ENCODE peak calls at places on chromosomes 6 and 20, in four cellular contexts. Q is K562, T is SK-N-SH, O is H1. C is an unnamed sample.

GRCh38 chr6:148295261-148295887 is 47.3 kb upstream of the SASH1 start:
- DNase-seq in Q (no peak), T (no peak), O (no peak), C (no peak)

GRCh38 chr6:154277578-154278128 is 79.0 kb downstream of the IPCEF1 start:
- DNase-seq in T (no peak), Q (no peak), O (no peak), C (no peak)

GRCh38 chr20:1968958-1969357 is 24.9 kb downstream of the PDYN start:
- DNase-seq in O (no peak), T (no peak), Q (no peak), C (no peak)

GRCh38 chr20:41786158-41786557 is 168.0 kb upstream of the CHD6 start:
- DNase-seq in O (no peak), T (no peak), Q (no peak), C (no peak)

GRCh38 chr20:43765933-43766332 is 39.1 kb upstream of the GTSF1L start:
- DNase-seq in Q (no peak), O (no peak), T (no peak), C (no peak)

GRCh38 chr6:106439459-106439858 is 78.9 kb downstream of the CRYBG1 start:
- DNase-seq in O (no peak), Q (no peak), T (no peak), C (no peak)

GRCh38 chr6:161459008-161459407 is 185.1 kb upstream of the AGPAT4 start:
- DNase-seq in Q (no peak), T (no peak), O (no peak), C (no peak)

GRCh38 chr6:154156135-154156948 is 117.3 kb downstream of the OPRM1 start:
- DNase-seq in O (peak; percentile 48), Q (peak; percentile 21), T (peak; percentile 25), C (peak; percentile 50)

GRCh38 chr6:92700411-92700810 is 718.9 kb downstream of the EPHA7 start:
- DNase-seq in Q (no peak), O (no peak), T (no peak), C (no peak)

GRCh38 chr6:121851056-121851455 is 415.6 kb downstream of the GJA1 start:
- DNase-seq in Q (no peak), T (no peak), O (no peak), C (peak; percentile 45)

GRCh38 chr20:51425347-51426106 is 117.0 kb downstream of the NFATC2 start:
- DNase-seq in T (no peak), Q (no peak), O (no peak), C (no peak)

GRCh38 chr6:40885139-40885774 is 153.8 kb downstream of the UNC5CL start:
- DNase-seq in Q (no peak), O (no peak), T (no peak), C (no peak)

GRCh38 chr6:140979642-140980091 is 1153.1 kb upstream of the GJE1 start:
- DNase-seq in T (no peak), Q (no peak), O (no peak), C (no peak)

GRCh38 chr6:169714178-169714577 is 10.1 kb downstream of the PHF10 start:
- DNase-seq in O (no peak), T (no peak), Q (no peak), C (no peak)

GRCh38 chr6:46014511-46015118 is 1.0 kb downstream of the CLIC5 start:
- DNase-seq in O (peak; percentile 52), T (no peak), Q (no peak), C (peak; percentile 50)
- TF ChIP-seq TEAD4 in O (no peak), T (no peak), Q (no peak), C (no peak)

GRCh38 chr20:9185511-9185910 is 116.6 kb downstream of the PLCB4 start:
- DNase-seq in Q (no peak), O (no peak), T (no peak), C (no peak)
- TF ChIP-seq TEAD4 in Q (no peak), O (no peak), T (no peak), C (no peak)

GRCh38 chr6:25392372-25392771 is 113.2 kb downstream of the CARMIL1 start:
- DNase-seq in Q (no peak), T (no peak), O (no peak), C (no peak)
- TF ChIP-seq TEAD4 in Q (no peak), T (no peak), O (no peak), C (no peak)

DNA sequence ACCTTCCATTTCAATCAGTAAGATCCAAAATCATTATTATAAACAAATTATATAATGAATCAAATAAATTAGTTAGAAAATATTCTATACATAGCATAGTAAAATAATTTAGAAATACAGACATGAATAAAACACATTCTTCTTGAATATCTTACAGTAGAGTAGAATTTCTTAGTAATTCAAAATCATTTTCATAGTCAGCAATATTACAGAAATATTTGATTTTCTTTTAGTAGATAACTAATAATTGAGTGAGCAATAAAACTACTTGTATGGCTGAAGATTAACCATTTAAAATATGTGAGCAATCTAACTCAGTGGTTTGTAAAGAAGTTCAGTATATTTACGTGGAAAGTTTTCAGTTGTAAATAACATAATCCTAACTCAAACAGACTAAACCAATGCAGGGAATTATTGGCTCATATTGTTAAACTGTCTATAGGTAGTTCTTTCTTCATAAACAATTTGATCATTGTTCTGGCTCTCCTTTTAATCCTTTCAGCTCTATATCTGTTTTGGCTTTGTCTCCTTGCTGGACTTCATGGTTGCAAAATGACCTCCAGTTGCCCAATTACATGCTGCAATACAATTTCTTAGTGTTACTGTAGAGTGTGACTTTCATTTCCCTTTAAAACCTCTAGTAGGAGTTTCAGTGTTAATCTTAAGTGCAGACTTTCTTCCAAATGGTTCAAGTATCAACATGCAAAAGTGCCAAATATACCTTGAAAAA is 307.5 kb downstream of the EYS start:
- DNase-seq in O (no peak), T (no peak), Q (no peak), C (no peak)
- TF ChIP-seq TEAD4 in O (no peak), T (no peak), Q (no peak), C (no peak)

DNA sequence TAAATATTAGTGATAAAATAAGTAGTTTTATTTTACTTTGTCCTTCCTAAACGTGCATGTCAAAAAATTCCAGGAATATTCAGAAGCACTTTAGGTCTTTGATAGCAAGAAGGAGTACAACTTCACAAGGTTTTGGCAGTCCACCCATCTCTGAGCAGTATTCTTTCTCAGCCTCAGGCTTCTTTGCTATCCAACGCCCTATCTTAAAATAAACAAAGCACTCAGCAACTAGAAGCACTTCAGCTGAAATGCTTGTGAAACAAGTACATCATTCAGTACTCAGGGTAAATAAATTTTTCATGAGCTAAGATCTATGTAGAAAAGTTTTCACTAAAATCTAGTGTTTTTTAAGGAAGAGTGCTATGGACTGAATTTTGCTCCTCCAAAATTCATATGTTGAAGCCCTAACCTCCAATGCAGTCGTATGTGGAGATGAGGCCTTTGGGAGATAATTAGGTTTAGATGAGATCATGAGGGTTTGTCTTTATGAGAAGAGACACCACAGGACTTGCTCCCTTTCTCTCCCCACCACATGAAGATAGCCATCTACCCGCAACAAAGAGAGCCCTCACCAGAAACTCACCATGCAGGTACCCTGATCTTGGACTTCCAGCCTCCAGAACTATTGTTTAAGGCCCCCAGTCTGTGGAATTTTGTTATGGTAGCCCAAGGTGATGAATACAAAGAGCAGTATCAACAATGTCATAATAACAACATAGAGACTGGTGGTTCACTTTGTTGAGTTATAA is 539.1 kb downstream of the TFAP2A start:
- DNase-seq in Q (no peak), O (no peak), T (no peak), C (no peak)
- TF ChIP-seq TEAD4 in Q (no peak), O (no peak), T (no peak), C (no peak)

DNA sequence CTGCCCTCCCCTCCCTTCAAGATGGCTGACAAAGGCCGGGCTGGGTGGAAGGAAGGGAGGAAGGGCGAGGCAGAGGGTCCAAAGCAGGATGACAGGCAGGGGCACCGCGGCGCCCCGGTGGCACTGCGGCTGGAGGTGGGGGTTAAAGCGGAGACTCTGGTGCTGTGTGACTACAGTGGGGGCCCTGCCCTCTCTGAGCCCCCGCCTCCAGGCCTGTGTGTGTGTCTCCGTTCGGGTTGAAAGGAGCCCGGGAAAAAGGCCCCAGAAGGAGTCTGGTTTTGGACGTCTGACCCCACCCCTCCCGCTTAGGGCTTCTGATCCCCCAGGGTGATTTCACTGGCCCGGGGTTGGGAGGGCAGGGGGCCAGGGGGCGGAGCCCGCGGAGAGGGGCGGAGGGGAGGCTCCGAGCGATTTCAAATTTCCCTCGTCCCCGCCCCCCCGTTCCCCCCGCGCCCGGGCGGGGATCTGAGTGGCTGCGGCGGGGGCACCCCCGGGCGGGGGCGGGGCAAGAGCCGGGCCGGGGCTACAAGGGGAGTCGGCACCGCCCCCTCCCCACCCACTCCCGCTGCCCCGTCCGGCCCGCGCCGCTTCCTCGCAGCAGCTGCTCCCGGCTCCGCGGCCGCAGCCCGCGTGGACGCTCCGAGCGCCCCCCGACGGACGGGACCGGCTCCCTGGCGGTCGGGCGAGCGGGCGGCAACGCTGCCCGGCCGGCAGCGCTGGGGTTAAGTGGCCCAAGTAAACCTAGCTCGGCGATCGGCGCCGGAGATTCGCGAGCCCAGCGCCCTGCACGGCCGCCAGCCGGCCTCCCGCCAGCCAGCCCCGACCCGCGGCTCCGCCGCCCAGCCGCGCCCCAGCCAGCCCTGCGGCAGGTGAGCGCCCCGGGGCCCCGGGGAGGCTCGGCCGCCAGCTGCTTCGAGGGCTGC is at the start of gene DNMT3B:
- DNase-seq in O (peak; percentile 97), Q (peak; percentile 99), T (peak; percentile 99), C (peak; percentile 98)
- TF ChIP-seq TEAD4 in O (no peak), Q (peak; percentile 5), T (no peak), C (no peak)

C was measured in WTC11.